ENCODE peak calls at places on chromosomes 2 and 18, in seven cellular contexts. N, D, F, B, R, T and Y are unnamed samples.
A peak's percentile ranks its signal among the peaks of the same experiment; 100 is the strongest.

GRCh38 chr2:45119038-45119437 is 109.8 kb upstream of the SIX2 start:
- DNase-seq in T (peak; percentile 72), N (no peak), B (no peak), R (no peak), D (peak; percentile 53), F (no peak), Y (no peak)

GRCh38 chr2:31193066-31193396 is 24.3 kb downstream of the CAPN14 start:
- DNase-seq in R (no peak), F (no peak), D (no peak), N (no peak), B (no peak), T (no peak), Y (no peak)

GRCh38 chr2:6788614-6789013 is 77.1 kb downstream of the CMPK2 start:
- DNase-seq in R (no peak), B (no peak), N (no peak), T (no peak), D (no peak), F (no peak), Y (no peak)

GRCh38 chr18:49521251-49521650 is 34.2 kb upstream of the C18orf32 start:
- DNase-seq in T (no peak), R (no peak), N (no peak), B (no peak), D (no peak), F (no peak), Y (no peak)

GRCh38 chr2:26471278-26471677 is 6.6 kb downstream of the OTOF start:
- DNase-seq in B (no peak), R (no peak), N (peak; percentile 6), D (no peak), F (no peak), T (no peak), Y (no peak)

GRCh38 chr2:167253025-167253424 is 364.7 kb downstream of the XIRP2 start:
- DNase-seq in B (no peak), N (no peak), T (peak; percentile 64), R (no peak), D (no peak), F (no peak), Y (no peak)

GRCh38 chr2:170656669-170657068 is 58.5 kb upstream of the SP5 start:
- DNase-seq in F (no peak), R (no peak), T (no peak), B (no peak), N (no peak), D (no peak), Y (no peak)

GRCh38 chr2:238525990-238526389 is 99.3 kb downstream of the ASB1 start:
- DNase-seq in T (no peak), D (no peak), F (no peak), N (no peak), B (no peak), R (no peak), Y (no peak)

GRCh38 chr2:221501210-221501882 is 70.8 kb downstream of the EPHA4 start:
- DNase-seq in N (no peak), T (peak; percentile 71), D (peak; percentile 78), B (no peak), F (no peak), R (no peak), Y (no peak)

GRCh38 chr2:145407-145806 is 99.1 kb upstream of the FAM110C start:
- DNase-seq in R (no peak), T (no peak), D (no peak), B (no peak), N (no peak), F (no peak), Y (no peak)

GRCh38 chr2:171141320-171141719 is 19.4 kb downstream of the TLK1 start:
- DNase-seq in R (no peak), T (no peak), F (no peak), N (no peak), B (no peak), D (no peak), Y (no peak)

GRCh38 chr2:28664120-28664842 is 87.3 kb upstream of the PPP1CB start:
- DNase-seq in R (no peak), F (peak; percentile 20), N (no peak), D (no peak), T (peak; percentile 54), B (no peak), Y (peak; percentile 36)